ENCODE peak calls at places on chromosome 5, in five cellular contexts. One of them, this sample, is unnamed.

GRCh38 chr5:150176745-150177485 is 10.3 kb downstream of the CDX1 start:
- DNase-seq in osteoblast: no peak
- DNase-seq in adipocyte: no peak
- DNase-seq in IMR-90: peak; percentile 86
- DNase-seq in mesendoderm: no peak
- DNase-seq in this sample: peak; percentile 92

GRCh38 chr5:6704361-6704851 is 8.8 kb upstream of the TENT4A start:
- DNase-seq in osteoblast: peak; percentile 92
- DNase-seq in adipocyte: peak; percentile 89
- DNase-seq in IMR-90: peak; percentile 92
- DNase-seq in mesendoderm: no peak
- DNase-seq in this sample: peak; percentile 87

GRCh38 chr5:157159209-157159751 is 6.8 kb downstream of the GARIN3 start:
- DNase-seq in osteoblast: no peak
- DNase-seq in adipocyte: no peak
- DNase-seq in IMR-90: no peak
- DNase-seq in mesendoderm: no peak
- DNase-seq in this sample: no peak

GRCh38 chr5:168658394-168658793 is 79.2 kb upstream of the PANK3 start:
- DNase-seq in osteoblast: no peak
- DNase-seq in adipocyte: no peak
- DNase-seq in IMR-90: no peak
- DNase-seq in mesendoderm: peak; percentile 48
- DNase-seq in this sample: no peak

GRCh38 chr5:32172908-32173393 is 1.2 kb downstream of the GOLPH3 start:
- DNase-seq in osteoblast: peak; percentile 88
- DNase-seq in adipocyte: no peak
- DNase-seq in IMR-90: no peak
- DNase-seq in mesendoderm: peak; percentile 35
- DNase-seq in this sample: no peak

GRCh38 chr5:126483156-126483555 is 59.9 kb downstream of the GRAMD2B start:
- DNase-seq in osteoblast: no peak
- DNase-seq in adipocyte: peak; percentile 69
- DNase-seq in IMR-90: peak; percentile 54
- DNase-seq in mesendoderm: no peak
- DNase-seq in this sample: no peak

GRCh38 chr5:139982157-139982974 is 60.7 kb downstream of the NRG2 start:
- DNase-seq in osteoblast: no peak
- DNase-seq in adipocyte: no peak
- DNase-seq in IMR-90: peak; percentile 4
- DNase-seq in mesendoderm: peak; percentile 27
- DNase-seq in this sample: no peak

GRCh38 chr5:74866653-74867162 is 521 bp upstream of the FAM169A start:
- DNase-seq in osteoblast: peak; percentile 32
- DNase-seq in adipocyte: no peak
- DNase-seq in IMR-90: no peak
- DNase-seq in mesendoderm: peak; percentile 87
- DNase-seq in this sample: no peak

GRCh38 chr5:150227606-150228273 is 37.9 kb downstream of the SLC6A7 start:
- DNase-seq in osteoblast: peak; percentile 62
- DNase-seq in adipocyte: peak; percentile 77
- DNase-seq in IMR-90: peak; percentile 43
- DNase-seq in mesendoderm: peak; percentile 15
- DNase-seq in this sample: no peak

GRCh38 chr5:2487152-2487763 is 264.2 kb downstream of the IRX2 start:
- DNase-seq in osteoblast: no peak
- DNase-seq in adipocyte: no peak
- DNase-seq in IMR-90: no peak
- DNase-seq in mesendoderm: no peak
- DNase-seq in this sample: no peak

GRCh38 chr5:71922584-71923106 is 184.6 kb upstream of the MAP1B start:
- DNase-seq in osteoblast: no peak
- DNase-seq in adipocyte: peak; percentile 46
- DNase-seq in IMR-90: peak; percentile 64
- DNase-seq in mesendoderm: peak; percentile 95
- DNase-seq in this sample: peak; percentile 78

GRCh38 chr5:174309131-174309845 is 263.8 kb downstream of the NSG2 start:
- DNase-seq in osteoblast: peak; percentile 80
- DNase-seq in adipocyte: no peak
- DNase-seq in IMR-90: no peak
- DNase-seq in mesendoderm: no peak
- DNase-seq in this sample: no peak

GRCh38 chr5:1214936-1215220 is 10.3 kb upstream of the SLC6A18 start:
- DNase-seq in osteoblast: no peak
- DNase-seq in adipocyte: no peak
- DNase-seq in IMR-90: no peak
- DNase-seq in mesendoderm: no peak
- DNase-seq in this sample: no peak

GRCh38 chr5:58048954-58049353 is 410.9 kb downstream of the PLK2 start:
- DNase-seq in osteoblast: no peak
- DNase-seq in adipocyte: no peak
- DNase-seq in IMR-90: no peak
- DNase-seq in mesendoderm: no peak
- DNase-seq in this sample: no peak

GRCh38 chr5:175683921-175684320 is 26.1 kb downstream of the HRH2 start:
- DNase-seq in osteoblast: peak; percentile 32
- DNase-seq in adipocyte: no peak
- DNase-seq in IMR-90: no peak
- DNase-seq in mesendoderm: no peak
- DNase-seq in this sample: no peak

GRCh38 chr5:17218353-17219005 is 1.0 kb downstream of the BASP1 start:
- DNase-seq in osteoblast: peak; percentile 92
- DNase-seq in adipocyte: peak; percentile 86
- DNase-seq in IMR-90: peak; percentile 67
- DNase-seq in mesendoderm: peak; percentile 55
- DNase-seq in this sample: peak; percentile 69

GRCh38 chr5:167953151-167953788 is 338.2 kb upstream of the WWC1 start:
- DNase-seq in osteoblast: no peak
- DNase-seq in adipocyte: no peak
- DNase-seq in IMR-90: no peak
- DNase-seq in mesendoderm: peak; percentile 72
- DNase-seq in this sample: no peak

GRCh38 chr5:162488077-162488476 is 420.5 kb downstream of the GABRG2 start:
- DNase-seq in osteoblast: no peak
- DNase-seq in adipocyte: no peak
- DNase-seq in IMR-90: no peak
- DNase-seq in mesendoderm: no peak
- DNase-seq in this sample: no peak
- H3K4me3 ChIP-seq in osteoblast: no peak overlapping the region
- H3K4me3 ChIP-seq in adipocyte: no peak overlapping the region
- H3K4me3 ChIP-seq in IMR-90: no peak overlapping the region
- H3K4me3 ChIP-seq in mesendoderm: no peak overlapping the region
- H3K4me3 ChIP-seq in this sample: no peak overlapping the region

GRCh38 chr5:125134216-125135081 is 388.0 kb upstream of the ZNF608 start:
- DNase-seq in osteoblast: peak; percentile 83
- DNase-seq in adipocyte: peak; percentile 78
- DNase-seq in IMR-90: peak; percentile 91
- DNase-seq in mesendoderm: peak; percentile 66
- DNase-seq in this sample: no peak
- H3K36me3 ChIP-seq in osteoblast: no peaks in the 10 kb centered on the region
- H3K36me3 ChIP-seq in adipocyte: no peaks in the 10 kb centered on the region
- H3K36me3 ChIP-seq in IMR-90: no peaks in the 10 kb centered on the region
- H3K36me3 ChIP-seq in mesendoderm: no peaks in the 10 kb centered on the region
- H3K36me3 ChIP-seq in this sample: no peaks in the 10 kb centered on the region

GRCh38 chr5:73448072-73448432 is 525 bp downstream of the FOXD1 start:
- DNase-seq in osteoblast: peak; percentile 89
- DNase-seq in adipocyte: peak; percentile 68
- DNase-seq in IMR-90: no peak
- DNase-seq in mesendoderm: peak; percentile 26
- DNase-seq in this sample: peak; percentile 38

GRCh38 chr5:73450672-73451217 is 2.2 kb upstream of the FOXD1 start:
- DNase-seq in osteoblast: no peak
- DNase-seq in adipocyte: peak; percentile 36
- DNase-seq in IMR-90: peak; percentile 52
- DNase-seq in mesendoderm: peak; percentile 54
- DNase-seq in this sample: no peak

GRCh38 chr5:73448451-73449136 is at the start of gene FOXD1:
- DNase-seq in osteoblast: peak; percentile 98
- DNase-seq in adipocyte: peak; percentile 98
- DNase-seq in IMR-90: peak; percentile 97
- DNase-seq in mesendoderm: peak; percentile 94
- DNase-seq in this sample: peak; percentile 96

GRCh38 chr5:73451218-73452130 is 2.9 kb upstream of the FOXD1 start:
- DNase-seq in osteoblast: peak; percentile 91
- DNase-seq in adipocyte: peak; percentile 92
- DNase-seq in IMR-90: peak; percentile 59
- DNase-seq in mesendoderm: peak; percentile 45
- DNase-seq in this sample: peak; percentile 71

GRCh38 chr5:73450041-73450598 is 1.5 kb upstream of the FOXD1 start:
- DNase-seq in osteoblast: no peak
- DNase-seq in adipocyte: no peak
- DNase-seq in IMR-90: no peak
- DNase-seq in mesendoderm: no peak
- DNase-seq in this sample: no peak
- H3K27me3 ChIP-seq in osteoblast: peaks cover 12% of the 10 kb centered on the region
- H3K27me3 ChIP-seq in adipocyte: peaks cover 70% of the 10 kb centered on the region
- H3K27me3 ChIP-seq in IMR-90: peaks cover 8% of the 10 kb centered on the region
- H3K27me3 ChIP-seq in mesendoderm: peaks cover 39% of the 10 kb centered on the region
- H3K27me3 ChIP-seq in this sample: peaks cover 12% of the 10 kb centered on the region

GRCh38 chr5:179304466-179304865 is 40.8 kb downstream of the ADAMTS2 start:
- DNase-seq in osteoblast: peak; percentile 88
- DNase-seq in adipocyte: peak; percentile 93
- DNase-seq in IMR-90: peak; percentile 97
- DNase-seq in mesendoderm: no peak
- DNase-seq in this sample: no peak
- H3K4me3 ChIP-seq in osteoblast: peak overlapping the region; percentile 48
- H3K4me3 ChIP-seq in adipocyte: peak overlapping the region; percentile 73
- H3K4me3 ChIP-seq in IMR-90: no peak overlapping the region
- H3K4me3 ChIP-seq in mesendoderm: no peak overlapping the region
- H3K4me3 ChIP-seq in this sample: peak overlapping the region; percentile 4

GRCh38 chr5:30524428-30524827 is 669.1 kb upstream of the CDH6 start:
- DNase-seq in osteoblast: no peak
- DNase-seq in adipocyte: no peak
- DNase-seq in IMR-90: no peak
- DNase-seq in mesendoderm: no peak
- DNase-seq in this sample: no peak
- H3K36me3 ChIP-seq in osteoblast: no peaks in the 10 kb centered on the region
- H3K36me3 ChIP-seq in adipocyte: no peaks in the 10 kb centered on the region
- H3K36me3 ChIP-seq in IMR-90: no peaks in the 10 kb centered on the region
- H3K36me3 ChIP-seq in mesendoderm: no peaks in the 10 kb centered on the region
- H3K36me3 ChIP-seq in this sample: no peaks in the 10 kb centered on the region

This sample was measured in MG63.